ENCODE peak calls at places on chromosomes 11 and 22, in four cellular contexts. U is HepG2, I is Panc1, T is K562. S is an unnamed sample.

GRCh38 chr22:28822930-28823481 is 22.6 kb upstream of the XBP1 start:
- DNase-seq in I (no peak), U (peak), T (no peak), S (no peak)

GRCh38 chr11:29231991-29232390 is 784.8 kb downstream of the KCNA4 start:
- DNase-seq in I (no peak), U (no peak), T (no peak), S (no peak)

GRCh38 chr22:19423906-19424500 is 7.5 kb downstream of the HIRA start:
- DNase-seq in U (peak), T (no peak), I (no peak), S (no peak)

GRCh38 chr11:119685073-119685746 is 43.8 kb downstream of the NECTIN1 start:
- DNase-seq in I (no peak), U (no peak), T (no peak), S (no peak)

GRCh38 chr11:95688501-95689222 is 100.9 kb downstream of the FAM76B start:
- DNase-seq in T (no peak), U (no peak), I (no peak), S (no peak)

GRCh38 chr11:80562726-80563125 is 1121.9 kb upstream of the TENM4 start:
- DNase-seq in T (no peak), I (no peak), U (no peak), S (no peak)

GRCh38 chr22:17342361-17342760 is 26.9 kb upstream of the CECR2 start:
- DNase-seq in T (no peak), I (no peak), U (no peak), S (no peak)

GRCh38 chr11:102874842-102875241 is at the start of gene MMP12:
- DNase-seq in T (no peak), I (no peak), U (no peak), S (no peak)

GRCh38 chr11:92311616-92312449 is 87.2 kb downstream of the FAT3 start:
- DNase-seq in I (no peak), U (no peak), T (no peak), S (no peak)

GRCh38 chr11:67247946-67248550 is 18.2 kb upstream of the GRK2 start:
- DNase-seq in I (no peak), T (no peak), U (no peak), S (no peak)

GRCh38 chr11:122619757-122620156 is 35.8 kb upstream of the UBASH3B start:
- DNase-seq in U (no peak), T (no peak), I (no peak), S (no peak)

GRCh38 chr11:67264886-67265632 is 1.2 kb upstream of the GRK2 start:
- DNase-seq in T (no peak), U (no peak), I (no peak), S (no peak)

GRCh38 chr11:111335596-111335995 is 37.2 kb downstream of the POU2AF3 start:
- DNase-seq in T (no peak), I (no peak), U (no peak), S (no peak)

GRCh38 chr22:45918455-45919370 is 58.2 kb downstream of the WNT7B start:
- DNase-seq in I (no peak), T (no peak), U (no peak), S (no peak)

GRCh38 chr22:30223303-30223702 is 23.3 kb downstream of the LIF start:
- DNase-seq in U (no peak), T (no peak), I (no peak), S (no peak)

GRCh38 chr11:15750535-15751297 is 605.6 kb downstream of the SOX6 start:
- DNase-seq in I (no peak), T (no peak), U (no peak), S (no peak)

GRCh38 chr11:20631525-20632168 is 32.2 kb downstream of the SLC6A5 start:
- DNase-seq in I (no peak), T (no peak), U (no peak), S (no peak)

GRCh38 chr11:126122863-126123262 is 60.2 kb upstream of the CDON start:
- DNase-seq in I (no peak), U (no peak), T (no peak), S (no peak)

GRCh38 chr11:108562746-108563581 is 30.6 kb downstream of the EXPH5 start:
- DNase-seq in T (no peak), I (no peak), U (no peak), S (no peak)

GRCh38 chr11:68532719-68533369 is 72.3 kb downstream of the PPP6R3 start:
- DNase-seq in U (peak), T (no peak), I (no peak), S (no peak)

GRCh38 chr11:10550503-10550902 is 9.5 kb upstream of the RNF141 start:
- DNase-seq in T (no peak), I (no peak), U (peak), S (no peak)

GRCh38 chr22:43654271-43654670 is 157.8 kb downstream of the EFCAB6 start:
- DNase-seq in T (no peak), I (no peak), U (no peak), S (no peak)

GRCh38 chr11:2975594-2975993 is 16.5 kb downstream of the NAP1L4 start:
- DNase-seq in U (peak), T (peak), I (no peak), S (peak)

GRCh38 chr22:17665248-17665647 is 26.7 kb downstream of the BCL2L13 start:
- DNase-seq in T (no peak), I (no peak), U (no peak), S (no peak)

GRCh38 chr11:20669833-20670684 is 673 bp downstream of the NELL1 start:
- DNase-seq in I (no peak), U (no peak), T (no peak), S (no peak)

GRCh38 chr22:29302681-29303465 is 3.6 kb upstream of the GAS2L1 start:
- DNase-seq in T (no peak), U (no peak), I (no peak), S (no peak)

GRCh38 chr11:93659841-93660240 is 1.6 kb upstream of the CEP295 start:
- DNase-seq in U (no peak), T (no peak), I (no peak), S (no peak)

GRCh38 chr11:67376421-67376820 is 3.0 kb upstream of the CLCF1 start:
- DNase-seq in U (no peak), I (no peak), T (no peak), S (no peak)

GRCh38 chr11:16448123-16448717 is 91.9 kb upstream of the SOX6 start:
- DNase-seq in T (no peak), U (no peak), I (no peak), S (no peak)

GRCh38 chr22:45112136-45112879 is 51.4 kb upstream of the NUP50 start:
- DNase-seq in I (no peak), T (no peak), U (no peak), S (no peak)

GRCh38 chr11:68038718-68039525 is at the start of gene TCIRG1:
- DNase-seq in U (peak), I (no peak), T (peak), S (peak)

GRCh38 chr11:8839957-8840945 is 70.7 kb upstream of the AKIP1 start:
- DNase-seq in U (peak), I (no peak), T (no peak), S (no peak)

GRCh38 chr11:36257351-36257750 is 31.9 kb downstream of the COMMD9 start:
- DNase-seq in I (no peak), U (no peak), T (no peak), S (no peak)

GRCh38 chr11:945986-946385 is 20.3 kb downstream of the AP2A2 start:
- DNase-seq in U (peak), T (no peak), I (no peak), S (no peak)

GRCh38 chr11:947744-948143 is 22.1 kb downstream of the AP2A2 start:
- DNase-seq in U (peak), T (no peak), I (no peak), S (no peak)

GRCh38 chr11:942853-943252 is 17.2 kb downstream of the AP2A2 start:
- DNase-seq in T (no peak), I (no peak), U (no peak), S (no peak)

GRCh38 chr11:940496-941135 is 14.9 kb downstream of the AP2A2 start:
- DNase-seq in I (no peak), T (no peak), U (no peak), S (no peak)

DNA sequence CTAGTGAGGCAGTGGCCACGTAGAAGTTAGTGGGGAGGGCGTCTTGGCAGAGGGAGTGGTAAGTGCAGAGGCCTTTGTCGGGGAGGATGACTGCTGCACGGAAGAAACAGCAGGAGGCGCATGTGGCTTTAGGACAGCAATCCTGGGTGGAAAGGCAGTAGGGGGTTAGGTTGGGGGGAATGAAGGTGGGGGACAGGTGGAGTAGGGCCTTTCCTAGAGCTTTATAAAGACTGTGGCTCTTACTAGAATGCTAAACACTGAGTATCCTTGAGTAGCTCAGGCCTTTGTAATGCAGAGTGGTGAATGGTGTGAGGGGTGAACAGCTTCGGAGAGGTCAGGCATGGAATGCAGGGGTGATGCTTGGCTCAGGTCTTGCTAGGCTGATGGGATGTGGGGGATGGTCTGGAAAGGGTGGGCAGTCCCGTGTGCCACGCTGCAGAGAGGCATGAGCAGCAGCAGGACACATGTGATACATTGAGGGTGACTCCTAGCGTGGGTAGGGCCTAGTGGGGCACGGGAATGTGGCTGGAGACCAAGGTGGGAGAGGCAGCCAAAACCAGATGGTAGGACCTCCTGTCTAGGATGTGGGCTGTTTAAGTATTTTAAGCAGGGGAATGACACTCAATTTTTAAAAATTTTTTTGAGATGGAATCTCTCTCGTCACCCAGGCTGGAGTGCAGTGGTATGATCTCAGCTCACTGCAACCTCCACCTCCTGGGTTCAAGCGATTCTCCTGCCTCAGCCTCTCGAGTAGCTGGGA is 19.2 kb downstream of the AP2A2 start:
- DNase-seq in U (no peak), I (no peak), T (no peak), S (no peak)
- TF ChIP-seq TCF7L2 in U (no peak), I (no peak), T (no peak), S (no peak)

DNA sequence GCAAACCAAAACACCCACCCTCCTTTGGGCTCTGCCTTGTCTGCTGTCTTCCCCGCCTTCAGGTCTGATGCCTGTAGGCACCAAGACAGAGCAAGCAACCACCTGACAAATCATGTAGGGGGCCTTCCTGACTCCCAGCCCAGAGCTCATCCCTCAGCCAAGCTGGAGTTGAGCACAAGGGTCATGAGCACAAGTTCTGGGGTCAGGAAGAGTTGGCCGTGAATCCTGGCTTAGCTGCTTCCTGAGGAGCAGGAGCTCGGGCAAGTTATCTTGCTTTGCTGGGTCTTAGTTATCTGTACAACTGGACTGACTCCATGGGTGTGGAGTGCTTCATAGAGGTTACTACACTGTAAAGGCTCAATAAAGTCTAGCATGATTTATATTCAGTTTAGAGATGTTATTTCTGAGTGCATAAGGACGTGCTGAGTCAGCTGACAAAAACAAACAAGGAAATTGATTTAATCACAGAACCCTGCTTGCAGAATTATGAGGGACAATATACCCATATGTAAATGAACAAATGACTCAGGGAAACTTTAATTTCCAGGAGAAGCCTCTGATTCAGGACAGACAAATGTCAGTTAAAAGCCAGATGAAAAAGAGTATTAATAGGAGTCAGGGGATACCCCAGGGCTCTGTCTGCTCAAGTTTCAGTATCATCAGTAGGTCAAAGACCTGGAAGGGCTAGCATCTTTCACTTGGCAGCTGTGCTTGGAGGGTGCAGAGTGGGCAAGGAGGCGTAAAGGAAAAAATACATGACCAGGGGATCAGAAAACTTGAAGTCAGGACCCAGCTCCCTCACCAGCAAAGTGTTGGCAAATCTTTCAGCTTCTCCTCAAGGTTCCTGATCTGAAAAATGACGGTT is 15.1 kb upstream of the APOA1 start:
- DNase-seq in T (no peak), U (no peak), I (no peak), S (no peak)
- TF ChIP-seq TCF7L2 in T (no peak), U (no peak), I (no peak), S (no peak)

GRCh38 chr22:23305321-23305910 is 125.1 kb downstream of the BCR start:
- DNase-seq in T (no peak), I (no peak), U (no peak), S (no peak)
- TF ChIP-seq TCF7L2 in T (no peak), I (no peak), U (no peak), S (no peak)

GRCh38 chr22:39534591-39535301 is 2.2 kb upstream of the RPS19BP1 start:
- DNase-seq in T (peak), I (no peak), U (peak), S (no peak)
- TF ChIP-seq TCF7L2 in T (no peak), I (no peak), U (no peak), S (peak)